ENCODE peak calls at places on chromosomes 5 and 9, in ten cellular contexts. X is CD8-positive, alpha-beta T cell; D is suprapubic skin; P is GM23338; V is A549; E is transverse colon; R is cardiac muscle cell; F is neural progenitor cell; K is psoas muscle; C is upper lobe of right lung. Q is an unnamed sample. For H3K4me1, the result is how much of the 10 kb centered on the place peaks cover.

GRCh38 chr9:116693233-116693731 is 6.2 kb downstream of the TRIM32 start:
- DNase-seq in X (no peak), D (no peak), P (no peak), V (no peak), E (no peak), R (peak), F (no peak), K (no peak), C (no peak), Q (no peak)

GRCh38 chr5:158748535-158748934 is 351.2 kb downstream of the EBF1 start:
- DNase-seq in X (no peak), D (no peak), P (no peak), V (no peak), E (no peak), R (no peak), F (no peak), K (no peak), C (no peak), Q (no peak)

GRCh38 chr9:114084282-114085073 is 6.4 kb upstream of the AMBP start:
- DNase-seq in X (peak), D (no peak), P (no peak), V (no peak), E (no peak), R (no peak), F (no peak), K (no peak), C (peak), Q (no peak)

GRCh38 chr5:419970-420369 is 23.0 kb upstream of the EXOC3 start:
- DNase-seq in X (no peak), D (peak), P (no peak), V (no peak), E (no peak), R (no peak), F (no peak), K (peak), C (peak), Q (no peak)

GRCh38 chr5:141873933-141874261 is 4.3 kb downstream of the PCDH1 start:
- DNase-seq in X (no peak), D (no peak), P (no peak), V (no peak), E (no peak), R (no peak), F (no peak), K (no peak), C (no peak), Q (no peak)

GRCh38 chr5:96880402-96881164 is 4.3 kb downstream of the ERAP2 start:
- DNase-seq in X (no peak), D (no peak), P (no peak), V (no peak), E (no peak), R (peak), F (no peak), K (no peak), C (no peak), Q (no peak)

GRCh38 chr9:131714161-131714646 is 25.7 kb downstream of the RAPGEF1 start:
- DNase-seq in X (no peak), D (peak), P (no peak), V (no peak), E (no peak), R (peak), F (no peak), K (peak), C (no peak), Q (no peak)

GRCh38 chr9:125932012-125932411 is 184.8 kb downstream of the PBX3 start:
- DNase-seq in X (no peak), D (no peak), P (no peak), V (peak), E (peak), R (peak), F (no peak), K (no peak), C (no peak), Q (no peak)

GRCh38 chr9:2199999-2200796 is 185.1 kb downstream of the SMARCA2 start:
- DNase-seq in X (no peak), D (no peak), P (peak), V (no peak), E (no peak), R (no peak), F (no peak), K (no peak), C (no peak), Q (no peak)

GRCh38 chr5:19608434-19608833 is 379.6 kb downstream of the CDH18 start:
- DNase-seq in X (no peak), D (no peak), P (peak), V (no peak), E (no peak), R (peak), F (no peak), K (no peak), C (no peak), Q (no peak)
- TF ChIP-seq CTCF in X (no peak), D (no peak), P (peak), V (no peak), E (no peak), R (no peak), F (peak), K (no peak), C (peak), Q (no peak)

DNA sequence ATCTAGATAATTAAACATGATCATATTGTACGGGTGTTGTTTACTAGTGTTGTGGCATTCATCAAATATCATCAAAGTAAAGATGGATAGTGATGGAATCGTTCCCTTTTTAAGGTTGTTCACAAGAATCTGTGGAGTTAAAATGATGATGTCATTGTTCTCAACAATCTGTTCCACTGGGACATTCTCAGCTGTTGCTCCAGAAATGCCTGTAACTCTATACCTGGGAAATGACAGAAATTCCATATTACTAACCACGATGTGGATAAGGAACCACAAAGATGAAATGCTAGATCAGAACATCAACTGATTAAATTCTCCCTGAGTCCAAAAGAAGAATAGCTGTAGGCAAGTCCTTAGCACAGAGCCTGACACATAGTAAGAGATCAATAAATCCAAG is 38.0 kb downstream of the RIGI start:
- DNase-seq in X (no peak), D (no peak), P (no peak), V (no peak), E (no peak), R (peak), F (no peak), K (no peak), C (no peak), Q (no peak)
- H3K4me3 ChIP-seq in X (no peak), D (no peak), P (no peak), V (no peak), E (no peak), R (no peak), F (no peak), K (no peak), C (no peak), Q (no peak)

GRCh38 chr5:139638736-139639618 is 9.2 kb upstream of the CXXC5 start:
- DNase-seq in X (peak), D (peak), P (no peak), V (no peak), E (peak), R (no peak), F (peak), K (peak), C (no peak), Q (no peak)

GRCh38 chr5:139636975-139637408 is 11.2 kb upstream of the CXXC5 start:
- DNase-seq in X (peak), D (no peak), P (no peak), V (no peak), E (no peak), R (no peak), F (no peak), K (no peak), C (no peak), Q (no peak)

GRCh38 chr5:139636207-139636792 is 11.8 kb upstream of the CXXC5 start:
- DNase-seq in X (peak), D (no peak), P (no peak), V (no peak), E (peak), R (no peak), F (no peak), K (no peak), C (no peak), Q (no peak)

GRCh38 chr5:139638090-139638735 is 9.9 kb upstream of the CXXC5 start:
- DNase-seq in X (peak), D (peak), P (peak), V (no peak), E (peak), R (peak), F (peak), K (peak), C (peak), Q (no peak)

DNA sequence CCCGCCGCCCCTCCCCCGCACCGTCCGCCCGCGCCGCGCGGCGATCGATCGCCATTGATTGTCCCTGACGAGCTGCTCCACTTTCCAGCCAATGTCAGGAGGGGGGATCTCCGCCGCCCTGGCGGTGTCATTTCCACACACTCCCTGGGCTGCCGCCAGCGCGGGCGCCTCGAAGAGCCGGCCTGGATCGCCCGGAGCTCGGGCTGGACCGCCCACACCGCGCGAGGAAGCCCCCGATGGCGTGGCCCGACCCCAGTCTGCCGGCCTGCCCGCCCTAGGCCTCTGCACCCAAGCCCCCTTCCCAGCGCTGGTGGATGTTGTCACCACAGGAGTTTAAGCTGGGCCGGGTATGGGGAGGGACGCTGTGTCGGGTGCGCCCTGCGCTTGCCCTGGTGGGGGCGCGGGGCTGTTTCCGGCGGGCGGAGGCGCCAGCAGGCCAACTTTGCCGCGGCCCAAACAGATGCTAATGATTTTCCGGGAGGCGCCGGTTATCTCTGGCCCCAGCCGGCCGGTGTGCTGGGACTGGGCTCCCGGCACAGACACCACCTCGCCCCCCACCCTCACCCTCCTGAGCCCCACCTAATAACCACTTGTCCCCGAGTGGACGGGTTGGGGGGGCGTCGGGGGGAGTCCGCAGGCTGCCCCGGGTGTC is 10.6 kb upstream of the CXXC5 start:
- DNase-seq in X (peak), D (peak), P (peak), V (no peak), E (peak), R (peak), F (peak), K (peak), C (peak), Q (peak)
- H3K4me1 ChIP-seq in X (under half), D (under half), P (half or more), V (half or more), E (under half), R (under half), F (under half), K (half or more), C (under half), Q (under half)

DNA sequence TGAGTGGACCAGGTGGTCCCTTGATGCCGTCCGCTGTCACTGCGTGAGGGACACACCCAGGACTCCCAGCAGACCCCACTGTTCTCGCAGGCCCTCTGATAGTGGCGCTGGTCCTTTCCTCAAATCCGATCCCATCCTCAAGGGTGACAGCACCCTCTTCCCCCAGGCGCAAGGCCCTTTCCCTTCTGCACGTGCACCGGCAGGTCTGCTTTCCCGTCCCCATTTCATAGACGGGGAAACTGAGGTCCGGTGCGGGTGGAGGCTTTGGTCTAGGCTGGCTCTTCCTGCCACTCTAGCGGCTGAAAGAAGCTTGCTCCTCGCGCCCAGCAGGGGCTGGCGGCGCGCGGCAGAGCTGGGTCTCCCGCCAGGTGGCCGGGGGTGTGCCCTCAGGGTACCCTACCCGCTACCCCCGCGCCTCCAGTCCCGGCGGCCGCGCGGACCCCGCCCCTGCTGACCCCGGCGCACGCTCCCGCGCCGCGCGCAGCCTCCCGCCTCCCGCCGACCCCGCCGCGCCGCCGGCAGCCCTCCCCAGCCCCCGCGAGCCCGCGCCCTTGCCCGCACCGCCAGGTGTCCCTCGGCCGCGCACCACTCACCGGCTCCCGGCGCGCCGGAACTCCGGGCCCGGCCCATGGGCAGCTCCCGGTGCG is 453 bp downstream of the RASGEF1C start:
- DNase-seq in X (no peak), D (no peak), P (peak), V (peak), E (no peak), R (peak), F (peak), K (no peak), C (peak), Q (no peak)
- TF ChIP-seq CTCF in X (no peak), D (no peak), P (no peak), V (no peak), E (no peak), R (no peak), F (no peak), K (no peak), C (no peak), Q (no peak)

DNA sequence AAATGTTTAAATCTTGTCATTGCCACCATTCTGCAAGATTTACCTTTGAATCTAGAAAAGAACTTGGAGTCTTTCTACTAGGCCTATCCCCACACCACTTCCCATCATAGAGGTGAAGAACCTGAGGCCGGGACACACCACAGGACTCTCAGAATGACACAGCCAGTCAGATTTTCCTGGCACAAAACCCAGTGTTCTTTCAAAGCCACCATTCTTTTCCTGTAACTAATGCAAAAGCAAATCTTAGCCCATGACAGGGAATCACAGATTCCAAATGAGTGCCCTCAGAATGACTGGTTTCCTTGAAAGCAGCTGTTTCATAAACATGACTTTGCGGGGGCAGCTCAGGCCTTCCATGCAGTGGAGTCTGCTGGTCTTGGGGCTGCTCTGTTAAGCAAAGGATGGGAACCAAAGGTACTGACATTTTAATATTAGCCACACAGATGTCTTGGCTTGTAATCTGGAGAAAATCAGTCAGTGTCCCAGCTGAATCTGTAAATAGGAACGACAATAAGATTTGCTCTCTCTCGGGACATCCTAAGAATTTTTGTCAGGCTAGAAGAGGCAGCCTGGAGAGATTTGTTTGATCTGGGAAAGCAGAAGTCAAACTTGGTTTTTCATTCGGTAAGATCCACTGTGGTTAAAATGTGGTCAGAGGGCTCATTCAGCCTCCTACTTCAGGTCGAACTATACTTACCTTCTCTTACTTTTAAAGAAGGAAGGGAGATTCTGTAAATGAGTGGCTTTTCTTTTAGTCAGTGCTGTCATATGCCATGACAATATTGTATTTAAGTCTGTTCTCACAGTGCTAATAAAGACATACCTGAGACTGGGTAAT is 115.1 kb downstream of the PALM2AKAP2 start:
- DNase-seq in X (no peak), D (no peak), P (no peak), V (no peak), E (no peak), R (peak), F (no peak), K (no peak), C (no peak), Q (no peak)
- H3K4me3 ChIP-seq in X (no peak), D (no peak), P (no peak), V (no peak), E (no peak), R (no peak), F (no peak), K (no peak), C (no peak), Q (no peak)

GRCh38 chr5:125496393-125496792 is 750.0 kb upstream of the ZNF608 start:
- DNase-seq in X (no peak), D (no peak), P (no peak), V (no peak), E (no peak), R (no peak), F (no peak), K (no peak), C (no peak), Q (no peak)

GRCh38 chr5:125489146-125489545 is 742.7 kb upstream of the ZNF608 start:
- DNase-seq in X (no peak), D (no peak), P (no peak), V (no peak), E (no peak), R (no peak), F (no peak), K (no peak), C (no peak), Q (no peak)

GRCh38 chr5:125487231-125487630 is 740.8 kb upstream of the ZNF608 start:
- DNase-seq in X (no peak), D (no peak), P (no peak), V (no peak), E (no peak), R (peak), F (peak), K (no peak), C (no peak), Q (no peak)

GRCh38 chr5:125492977-125493376 is 746.5 kb upstream of the ZNF608 start:
- DNase-seq in X (no peak), D (no peak), P (no peak), V (no peak), E (no peak), R (peak), F (no peak), K (no peak), C (no peak), Q (no peak)

DNA sequence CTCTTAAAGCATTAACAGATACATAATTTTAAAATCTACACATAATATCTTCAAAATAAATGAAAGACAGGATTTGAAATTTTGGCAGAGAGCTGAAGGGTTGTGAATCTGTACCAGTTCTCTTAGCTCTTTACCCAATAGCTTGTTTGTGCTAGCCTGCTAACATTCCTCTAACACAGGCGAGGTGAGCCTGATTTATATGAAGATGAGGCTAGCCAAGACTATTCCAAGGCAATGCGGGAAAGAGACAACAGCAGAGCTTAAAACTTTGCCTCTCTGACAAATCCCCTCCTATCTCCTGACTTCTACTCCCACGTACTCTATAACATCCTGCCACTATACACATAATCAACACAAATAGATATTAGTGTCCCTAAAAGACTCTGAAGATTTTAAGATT is 745.5 kb upstream of the ZNF608 start:
- DNase-seq in X (no peak), D (no peak), P (peak), V (no peak), E (no peak), R (peak), F (peak), K (no peak), C (no peak), Q (no peak)
- H3K4me1 ChIP-seq in X (under half), D (under half), P (under half), V (under half), E (under half), R (under half), F (under half), K (under half), C (under half), Q (under half)

DNA sequence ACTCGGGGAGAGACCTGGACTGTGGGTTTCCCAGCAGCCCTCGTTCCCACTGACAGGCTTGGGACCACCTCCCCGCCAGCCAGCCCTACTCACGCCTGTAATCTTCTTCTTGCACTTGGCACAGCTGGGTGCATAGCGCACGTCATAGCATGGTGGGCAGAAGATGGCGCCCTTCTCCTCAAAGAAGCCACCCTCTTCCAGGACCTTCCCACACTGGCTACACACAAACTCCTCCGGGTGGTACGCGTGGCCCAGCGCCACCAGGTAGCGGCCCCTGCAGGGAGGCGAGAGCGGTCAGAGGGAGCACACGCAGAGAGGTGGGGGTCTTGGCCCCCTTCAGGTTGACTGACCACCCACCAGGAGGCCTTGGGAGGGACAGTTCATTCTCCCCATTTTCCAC is 9.4 kb downstream of the PDLIM7 start:
- DNase-seq in X (no peak), D (no peak), P (no peak), V (no peak), E (no peak), R (no peak), F (no peak), K (no peak), C (no peak), Q (no peak)
- TF ChIP-seq CTCF in X (no peak), D (no peak), P (peak), V (no peak), E (no peak), R (no peak), F (no peak), K (no peak), C (no peak), Q (peak)

DNA sequence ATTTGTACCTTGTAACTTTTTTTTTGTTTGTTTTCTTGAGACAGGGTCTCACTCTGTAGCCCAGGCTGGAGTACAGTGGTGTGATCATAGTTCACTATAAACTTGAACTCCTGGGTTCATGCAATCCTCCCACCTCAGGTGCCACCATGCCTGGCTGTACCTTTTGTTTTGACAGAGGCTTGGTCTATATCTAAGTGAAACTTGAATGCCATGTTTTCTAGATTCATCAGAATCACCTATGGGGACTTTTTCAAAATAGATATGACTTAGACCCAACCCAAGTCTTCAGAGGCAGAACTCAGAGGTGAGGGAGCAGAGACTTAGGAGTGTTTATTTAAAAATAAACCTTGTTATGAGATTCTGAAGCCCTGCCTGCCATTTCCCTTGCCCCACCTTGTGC is 128.4 kb downstream of the PTTG1 start:
- DNase-seq in X (no peak), D (no peak), P (no peak), V (no peak), E (no peak), R (no peak), F (no peak), K (no peak), C (no peak), Q (no peak)
- H3K4me3 ChIP-seq in X (no peak), D (no peak), P (no peak), V (no peak), E (no peak), R (no peak), F (no peak), K (no peak), C (no peak), Q (no peak)

Q was measured in Caco-2.